ENCODE peak calls at places on chromosomes 7 and 10, in six cellular contexts. One of them, this sample, is unnamed.

GRCh38 chr10:77125231-77125630 is 512.4 kb downstream of the KCNMA1 start:
- DNase-seq in spleen: no peak
- DNase-seq in left ventricle myocardium superior: no peak
- DNase-seq in hypothalamus: no peak
- DNase-seq in GM20000: no peak
- DNase-seq in activated effector memory CD4-positive, alpha-beta T cell treated with Interleukin-2 at 50 U/mL for 16 hours: no peak
- DNase-seq in this sample: no peak

GRCh38 chr10:87030912-87031635 is 11.0 kb downstream of the FAM25A start:
- DNase-seq in left ventricle myocardium superior: no peak
- DNase-seq in hypothalamus: no peak
- DNase-seq in GM20000: no peak
- DNase-seq in activated effector memory CD4-positive, alpha-beta T cell treated with Interleukin-2 at 50 U/mL for 16 hours: no peak
- DNase-seq in spleen: no peak
- DNase-seq in this sample: no peak

GRCh38 chr10:45819552-45819951 is 27.7 kb downstream of the AGAP4 start:
- DNase-seq in activated effector memory CD4-positive, alpha-beta T cell treated with Interleukin-2 at 50 U/mL for 16 hours: no peak
- DNase-seq in hypothalamus: no peak
- DNase-seq in left ventricle myocardium superior: no peak
- DNase-seq in spleen: no peak
- DNase-seq in GM20000: no peak
- DNase-seq in this sample: no peak

GRCh38 chr7:129724796-129725195 is 113.3 kb downstream of the NRF1 start:
- DNase-seq in activated effector memory CD4-positive, alpha-beta T cell treated with Interleukin-2 at 50 U/mL for 16 hours: no peak
- DNase-seq in spleen: no peak
- DNase-seq in hypothalamus: no peak
- DNase-seq in left ventricle myocardium superior: no peak
- DNase-seq in GM20000: no peak
- DNase-seq in this sample: no peak

GRCh38 chr7:128672927-128673517 is 930 bp downstream of the GARIN1A start:
- DNase-seq in hypothalamus: no peak
- DNase-seq in spleen: no peak
- DNase-seq in GM20000: peak; percentile 45
- DNase-seq in left ventricle myocardium superior: no peak
- DNase-seq in activated effector memory CD4-positive, alpha-beta T cell treated with Interleukin-2 at 50 U/mL for 16 hours: no peak
- DNase-seq in this sample: no peak

GRCh38 chr10:123563994-123564393 is 102.2 kb upstream of the GPR26 start:
- DNase-seq in hypothalamus: no peak
- DNase-seq in activated effector memory CD4-positive, alpha-beta T cell treated with Interleukin-2 at 50 U/mL for 16 hours: no peak
- DNase-seq in GM20000: no peak
- DNase-seq in left ventricle myocardium superior: no peak
- DNase-seq in spleen: no peak
- DNase-seq in this sample: no peak

GRCh38 chr7:130314305-130314704 is 21.3 kb downstream of the CPA4 start:
- DNase-seq in activated effector memory CD4-positive, alpha-beta T cell treated with Interleukin-2 at 50 U/mL for 16 hours: no peak
- DNase-seq in GM20000: no peak
- DNase-seq in spleen: no peak
- DNase-seq in left ventricle myocardium superior: no peak
- DNase-seq in hypothalamus: no peak
- DNase-seq in this sample: no peak

GRCh38 chr10:119412831-119413737 is 129.4 kb downstream of the RGS10 start:
- DNase-seq in GM20000: no peak
- DNase-seq in hypothalamus: no peak
- DNase-seq in activated effector memory CD4-positive, alpha-beta T cell treated with Interleukin-2 at 50 U/mL for 16 hours: no peak
- DNase-seq in spleen: no peak
- DNase-seq in left ventricle myocardium superior: peak; percentile 29
- DNase-seq in this sample: no peak

GRCh38 chr7:133207687-133208086 is 45.2 kb upstream of the EXOC4 start:
- DNase-seq in GM20000: peak; percentile 16
- DNase-seq in activated effector memory CD4-positive, alpha-beta T cell treated with Interleukin-2 at 50 U/mL for 16 hours: no peak
- DNase-seq in left ventricle myocardium superior: no peak
- DNase-seq in hypothalamus: no peak
- DNase-seq in spleen: no peak
- DNase-seq in this sample: peak; percentile 37

GRCh38 chr10:76675951-76676587 is 961.5 kb downstream of the KCNMA1 start:
- DNase-seq in GM20000: no peak
- DNase-seq in left ventricle myocardium superior: peak; percentile 63
- DNase-seq in hypothalamus: peak; percentile 31
- DNase-seq in activated effector memory CD4-positive, alpha-beta T cell treated with Interleukin-2 at 50 U/mL for 16 hours: no peak
- DNase-seq in spleen: no peak
- DNase-seq in this sample: no peak

GRCh38 chr7:156143683-156144082 is 331.4 kb upstream of the SHH start:
- DNase-seq in GM20000: no peak
- DNase-seq in hypothalamus: no peak
- DNase-seq in spleen: no peak
- DNase-seq in left ventricle myocardium superior: no peak
- DNase-seq in activated effector memory CD4-positive, alpha-beta T cell treated with Interleukin-2 at 50 U/mL for 16 hours: no peak
- DNase-seq in this sample: no peak

GRCh38 chr10:132992433-132993215 is 50.3 kb upstream of the CFAP46 start:
- DNase-seq in GM20000: no peak
- DNase-seq in activated effector memory CD4-positive, alpha-beta T cell treated with Interleukin-2 at 50 U/mL for 16 hours: no peak
- DNase-seq in spleen: peak; percentile 67
- DNase-seq in hypothalamus: no peak
- DNase-seq in left ventricle myocardium superior: peak; percentile 10
- DNase-seq in this sample: no peak

GRCh38 chr7:45594780-45595535 is 20.8 kb downstream of the ADCY1 start:
- DNase-seq in left ventricle myocardium superior: no peak
- DNase-seq in spleen: peak; percentile 33
- DNase-seq in GM20000: no peak
- DNase-seq in activated effector memory CD4-positive, alpha-beta T cell treated with Interleukin-2 at 50 U/mL for 16 hours: no peak
- DNase-seq in hypothalamus: no peak
- DNase-seq in this sample: no peak

GRCh38 chr10:79127151-79127961 is 58.6 kb downstream of the ZMIZ1 start:
- DNase-seq in left ventricle myocardium superior: peak; percentile 85
- DNase-seq in spleen: no peak
- DNase-seq in hypothalamus: no peak
- DNase-seq in GM20000: no peak
- DNase-seq in activated effector memory CD4-positive, alpha-beta T cell treated with Interleukin-2 at 50 U/mL for 16 hours: no peak
- DNase-seq in this sample: no peak

GRCh38 chr10:69769395-69769989 is 32.2 kb upstream of the COL13A1 start:
- DNase-seq in GM20000: no peak
- DNase-seq in left ventricle myocardium superior: peak; percentile 48
- DNase-seq in hypothalamus: no peak
- DNase-seq in activated effector memory CD4-positive, alpha-beta T cell treated with Interleukin-2 at 50 U/mL for 16 hours: no peak
- DNase-seq in spleen: no peak
- DNase-seq in this sample: no peak

GRCh38 chr10:5662708-5663579 is 3.5 kb downstream of the ASB13 start:
- DNase-seq in spleen: no peak
- DNase-seq in GM20000: no peak
- DNase-seq in left ventricle myocardium superior: no peak
- DNase-seq in activated effector memory CD4-positive, alpha-beta T cell treated with Interleukin-2 at 50 U/mL for 16 hours: no peak
- DNase-seq in hypothalamus: no peak
- DNase-seq in this sample: no peak

GRCh38 chr7:135978624-135979023 is 1.5 kb upstream of the MTPN start:
- DNase-seq in GM20000: no peak
- DNase-seq in activated effector memory CD4-positive, alpha-beta T cell treated with Interleukin-2 at 50 U/mL for 16 hours: no peak
- DNase-seq in left ventricle myocardium superior: no peak
- DNase-seq in spleen: no peak
- DNase-seq in hypothalamus: no peak
- DNase-seq in this sample: no peak

GRCh38 chr10:113991091-113991860 is 52.4 kb upstream of the ADRB1 start:
- DNase-seq in spleen: no peak
- DNase-seq in activated effector memory CD4-positive, alpha-beta T cell treated with Interleukin-2 at 50 U/mL for 16 hours: no peak
- DNase-seq in hypothalamus: no peak
- DNase-seq in left ventricle myocardium superior: no peak
- DNase-seq in GM20000: no peak
- DNase-seq in this sample: peak; percentile 73

GRCh38 chr7:98470131-98470985 is 69.5 kb upstream of the BAIAP2L1 start:
- DNase-seq in GM20000: no peak
- DNase-seq in hypothalamus: no peak
- DNase-seq in left ventricle myocardium superior: peak; percentile 50
- DNase-seq in activated effector memory CD4-positive, alpha-beta T cell treated with Interleukin-2 at 50 U/mL for 16 hours: no peak
- DNase-seq in spleen: no peak
- DNase-seq in this sample: no peak

GRCh38 chr7:131859162-131859821 is 302.9 kb upstream of the PODXL start:
- DNase-seq in activated effector memory CD4-positive, alpha-beta T cell treated with Interleukin-2 at 50 U/mL for 16 hours: no peak
- DNase-seq in hypothalamus: peak; percentile 4
- DNase-seq in GM20000: peak; percentile 73
- DNase-seq in spleen: peak; percentile 79
- DNase-seq in left ventricle myocardium superior: peak; percentile 61
- DNase-seq in this sample: peak; percentile 39

GRCh38 chr7:150927157-150927953 is 50.8 kb downstream of the KCNH2 start:
- DNase-seq in hypothalamus: no peak
- DNase-seq in left ventricle myocardium superior: no peak
- DNase-seq in spleen: no peak
- DNase-seq in GM20000: no peak
- DNase-seq in activated effector memory CD4-positive, alpha-beta T cell treated with Interleukin-2 at 50 U/mL for 16 hours: no peak
- DNase-seq in this sample: no peak

GRCh38 chr10:57053530-57053929 is 692.5 kb upstream of the ZWINT start:
- DNase-seq in spleen: no peak
- DNase-seq in hypothalamus: no peak
- DNase-seq in left ventricle myocardium superior: no peak
- DNase-seq in activated effector memory CD4-positive, alpha-beta T cell treated with Interleukin-2 at 50 U/mL for 16 hours: no peak
- DNase-seq in GM20000: no peak
- DNase-seq in this sample: no peak

GRCh38 chr10:117320050-117320665 is 55.1 kb downstream of the PDZD8 start:
- DNase-seq in GM20000: peak; percentile 19
- DNase-seq in hypothalamus: no peak
- DNase-seq in left ventricle myocardium superior: no peak
- DNase-seq in activated effector memory CD4-positive, alpha-beta T cell treated with Interleukin-2 at 50 U/mL for 16 hours: no peak
- DNase-seq in spleen: no peak
- DNase-seq in this sample: peak; percentile 37

GRCh38 chr10:17181751-17182150 is 19.7 kb downstream of the TRDMT1 start:
- DNase-seq in activated effector memory CD4-positive, alpha-beta T cell treated with Interleukin-2 at 50 U/mL for 16 hours: no peak
- DNase-seq in spleen: no peak
- DNase-seq in GM20000: no peak
- DNase-seq in left ventricle myocardium superior: no peak
- DNase-seq in hypothalamus: no peak
- DNase-seq in this sample: no peak

GRCh38 chr7:936131-937054 is 18.1 kb downstream of the ADAP1 start:
- DNase-seq in spleen: peak; percentile 60
- DNase-seq in left ventricle myocardium superior: peak; percentile 14
- DNase-seq in activated effector memory CD4-positive, alpha-beta T cell treated with Interleukin-2 at 50 U/mL for 16 hours: no peak
- DNase-seq in GM20000: peak; percentile 91
- DNase-seq in hypothalamus: no peak
- DNase-seq in this sample: no peak

GRCh38 chr7:88104732-88105131 is 115.1 kb downstream of the SRI start:
- DNase-seq in left ventricle myocardium superior: no peak
- DNase-seq in spleen: no peak
- DNase-seq in GM20000: no peak
- DNase-seq in activated effector memory CD4-positive, alpha-beta T cell treated with Interleukin-2 at 50 U/mL for 16 hours: no peak
- DNase-seq in hypothalamus: no peak
- DNase-seq in this sample: no peak

GRCh38 chr10:22379059-22379458 is 33.8 kb downstream of the SPAG6 start:
- DNase-seq in GM20000: peak; percentile 30
- DNase-seq in spleen: no peak
- DNase-seq in left ventricle myocardium superior: no peak
- DNase-seq in hypothalamus: no peak
- DNase-seq in activated effector memory CD4-positive, alpha-beta T cell treated with Interleukin-2 at 50 U/mL for 16 hours: no peak
- DNase-seq in this sample: peak; percentile 53

GRCh38 chr7:14389052-14389988 is 399.9 kb upstream of the ETV1 start:
- DNase-seq in left ventricle myocardium superior: no peak
- DNase-seq in hypothalamus: no peak
- DNase-seq in activated effector memory CD4-positive, alpha-beta T cell treated with Interleukin-2 at 50 U/mL for 16 hours: no peak
- DNase-seq in GM20000: no peak
- DNase-seq in spleen: no peak
- DNase-seq in this sample: no peak

GRCh38 chr10:122845783-122846332 is at the start of gene CUZD1:
- DNase-seq in GM20000: no peak
- DNase-seq in left ventricle myocardium superior: no peak
- DNase-seq in hypothalamus: no peak
- DNase-seq in spleen: no peak
- DNase-seq in activated effector memory CD4-positive, alpha-beta T cell treated with Interleukin-2 at 50 U/mL for 16 hours: no peak
- DNase-seq in this sample: no peak

GRCh38 chr10:7471720-7472367 is 61.0 kb upstream of the SFMBT2 start:
- DNase-seq in left ventricle myocardium superior: no peak
- DNase-seq in GM20000: peak; percentile 70
- DNase-seq in hypothalamus: no peak
- DNase-seq in activated effector memory CD4-positive, alpha-beta T cell treated with Interleukin-2 at 50 U/mL for 16 hours: no peak
- DNase-seq in spleen: peak; percentile 86
- DNase-seq in this sample: no peak

GRCh38 chr7:120441850-120442249 is 168.9 kb downstream of the KCND2 start:
- DNase-seq in spleen: no peak
- DNase-seq in hypothalamus: no peak
- DNase-seq in activated effector memory CD4-positive, alpha-beta T cell treated with Interleukin-2 at 50 U/mL for 16 hours: no peak
- DNase-seq in left ventricle myocardium superior: no peak
- DNase-seq in GM20000: peak; percentile 13
- DNase-seq in this sample: no peak

GRCh38 chr7:81934596-81935301 is 164.9 kb upstream of the HGF start:
- DNase-seq in left ventricle myocardium superior: no peak
- DNase-seq in GM20000: no peak
- DNase-seq in hypothalamus: no peak
- DNase-seq in activated effector memory CD4-positive, alpha-beta T cell treated with Interleukin-2 at 50 U/mL for 16 hours: no peak
- DNase-seq in spleen: no peak
- DNase-seq in this sample: no peak

GRCh38 chr7:102111063-102111757 is 175.5 kb upstream of the SH2B2 start:
- DNase-seq in GM20000: no peak
- DNase-seq in activated effector memory CD4-positive, alpha-beta T cell treated with Interleukin-2 at 50 U/mL for 16 hours: no peak
- DNase-seq in spleen: peak; percentile 42
- DNase-seq in left ventricle myocardium superior: no peak
- DNase-seq in hypothalamus: peak; percentile 9
- DNase-seq in this sample: no peak

GRCh38 chr10:4947635-4948596 is 15.3 kb upstream of the AKR1C1 start:
- DNase-seq in GM20000: no peak
- DNase-seq in spleen: no peak
- DNase-seq in left ventricle myocardium superior: no peak
- DNase-seq in hypothalamus: no peak
- DNase-seq in activated effector memory CD4-positive, alpha-beta T cell treated with Interleukin-2 at 50 U/mL for 16 hours: no peak
- DNase-seq in this sample: no peak

This sample was measured in Jurkat, Clone E6-1.